ENCODE peak calls at places on chromosomes 11 and 22, in six cellular contexts. One of them, this sample, is unnamed.

GRCh38 chr11:46603704-46604308 is 10.0 kb upstream of the AMBRA1 start:
- DNase-seq in A549: no peak
- DNase-seq in fibroblast of the aortic adventitia: no peak
- DNase-seq in activated naive CD4-positive, alpha-beta T cell treated with Interleukin-2 at 50 U/mL for 16 hours: no peak
- DNase-seq in fibroblast of the conjunctiva: no peak
- DNase-seq in activated CD8-positive, alpha-beta T cell treated with anti-CD3 and anti-CD28 coated beads for 36 hours: no peak
- DNase-seq in this sample: no peak

GRCh38 chr11:12496181-12497025 is 119.0 kb downstream of the PARVA start:
- DNase-seq in activated naive CD4-positive, alpha-beta T cell treated with Interleukin-2 at 50 U/mL for 16 hours: no peak
- DNase-seq in A549: peak; percentile 33
- DNase-seq in activated CD8-positive, alpha-beta T cell treated with anti-CD3 and anti-CD28 coated beads for 36 hours: no peak
- DNase-seq in fibroblast of the conjunctiva: no peak
- DNase-seq in fibroblast of the aortic adventitia: no peak
- DNase-seq in this sample: no peak

GRCh38 chr11:104531075-104531474 is 367.1 kb upstream of the PDGFD start:
- DNase-seq in fibroblast of the aortic adventitia: no peak
- DNase-seq in fibroblast of the conjunctiva: no peak
- DNase-seq in A549: peak; percentile 8
- DNase-seq in activated naive CD4-positive, alpha-beta T cell treated with Interleukin-2 at 50 U/mL for 16 hours: no peak
- DNase-seq in activated CD8-positive, alpha-beta T cell treated with anti-CD3 and anti-CD28 coated beads for 36 hours: peak; percentile 6
- DNase-seq in this sample: no peak

GRCh38 chr11:125347261-125347585 is 148.8 kb downstream of the FEZ1 start:
- DNase-seq in fibroblast of the aortic adventitia: no peak
- DNase-seq in activated CD8-positive, alpha-beta T cell treated with anti-CD3 and anti-CD28 coated beads for 36 hours: no peak
- DNase-seq in activated naive CD4-positive, alpha-beta T cell treated with Interleukin-2 at 50 U/mL for 16 hours: no peak
- DNase-seq in fibroblast of the conjunctiva: no peak
- DNase-seq in A549: no peak
- DNase-seq in this sample: no peak

GRCh38 chr11:77109236-77110019 is 6.8 kb downstream of the OMP start:
- DNase-seq in activated CD8-positive, alpha-beta T cell treated with anti-CD3 and anti-CD28 coated beads for 36 hours: no peak
- DNase-seq in A549: no peak
- DNase-seq in fibroblast of the aortic adventitia: peak; percentile 56
- DNase-seq in fibroblast of the conjunctiva: no peak
- DNase-seq in activated naive CD4-positive, alpha-beta T cell treated with Interleukin-2 at 50 U/mL for 16 hours: no peak
- DNase-seq in this sample: no peak

GRCh38 chr11:122367809-122368231 is 251.8 kb upstream of the BLID start:
- DNase-seq in fibroblast of the conjunctiva: peak; percentile 61
- DNase-seq in A549: peak; percentile 36
- DNase-seq in activated CD8-positive, alpha-beta T cell treated with anti-CD3 and anti-CD28 coated beads for 36 hours: no peak
- DNase-seq in activated naive CD4-positive, alpha-beta T cell treated with Interleukin-2 at 50 U/mL for 16 hours: no peak
- DNase-seq in fibroblast of the aortic adventitia: peak; percentile 96
- DNase-seq in this sample: no peak

GRCh38 chr11:132874638-132875037 is 657.7 kb downstream of the OPCML start:
- DNase-seq in activated naive CD4-positive, alpha-beta T cell treated with Interleukin-2 at 50 U/mL for 16 hours: no peak
- DNase-seq in activated CD8-positive, alpha-beta T cell treated with anti-CD3 and anti-CD28 coated beads for 36 hours: no peak
- DNase-seq in A549: peak; percentile 2
- DNase-seq in fibroblast of the conjunctiva: no peak
- DNase-seq in fibroblast of the aortic adventitia: no peak
- DNase-seq in this sample: no peak

GRCh38 chr22:30000566-30000965 is 79.7 kb upstream of the HORMAD2 start:
- DNase-seq in activated CD8-positive, alpha-beta T cell treated with anti-CD3 and anti-CD28 coated beads for 36 hours: peak; percentile 32
- DNase-seq in A549: no peak
- DNase-seq in fibroblast of the conjunctiva: no peak
- DNase-seq in fibroblast of the aortic adventitia: peak; percentile 11
- DNase-seq in activated naive CD4-positive, alpha-beta T cell treated with Interleukin-2 at 50 U/mL for 16 hours: no peak
- DNase-seq in this sample: no peak

GRCh38 chr11:67408437-67409200 is 4.7 kb downstream of the TBC1D10C start:
- DNase-seq in fibroblast of the aortic adventitia: no peak
- DNase-seq in activated naive CD4-positive, alpha-beta T cell treated with Interleukin-2 at 50 U/mL for 16 hours: no peak
- DNase-seq in activated CD8-positive, alpha-beta T cell treated with anti-CD3 and anti-CD28 coated beads for 36 hours: peak; percentile 58
- DNase-seq in A549: no peak
- DNase-seq in fibroblast of the conjunctiva: no peak
- DNase-seq in this sample: no peak

GRCh38 chr11:78190871-78191538 is 2.3 kb downstream of the USP35 start:
- DNase-seq in fibroblast of the conjunctiva: no peak
- DNase-seq in A549: no peak
- DNase-seq in activated naive CD4-positive, alpha-beta T cell treated with Interleukin-2 at 50 U/mL for 16 hours: no peak
- DNase-seq in activated CD8-positive, alpha-beta T cell treated with anti-CD3 and anti-CD28 coated beads for 36 hours: no peak
- DNase-seq in fibroblast of the aortic adventitia: no peak
- DNase-seq in this sample: no peak

GRCh38 chr11:71421392-71421950 is 26.7 kb downstream of the DHCR7 start:
- DNase-seq in fibroblast of the conjunctiva: no peak
- DNase-seq in fibroblast of the aortic adventitia: no peak
- DNase-seq in A549: no peak
- DNase-seq in activated naive CD4-positive, alpha-beta T cell treated with Interleukin-2 at 50 U/mL for 16 hours: no peak
- DNase-seq in activated CD8-positive, alpha-beta T cell treated with anti-CD3 and anti-CD28 coated beads for 36 hours: no peak
- DNase-seq in this sample: no peak

GRCh38 chr11:95584180-95584579 is 205.4 kb downstream of the FAM76B start:
- DNase-seq in fibroblast of the aortic adventitia: peak; percentile 60
- DNase-seq in activated CD8-positive, alpha-beta T cell treated with anti-CD3 and anti-CD28 coated beads for 36 hours: no peak
- DNase-seq in A549: no peak
- DNase-seq in fibroblast of the conjunctiva: peak; percentile 23
- DNase-seq in activated naive CD4-positive, alpha-beta T cell treated with Interleukin-2 at 50 U/mL for 16 hours: no peak
- DNase-seq in this sample: no peak

GRCh38 chr11:68328374-68329091 is 16.1 kb downstream of the LRP5 start:
- DNase-seq in fibroblast of the aortic adventitia: no peak
- DNase-seq in A549: no peak
- DNase-seq in activated CD8-positive, alpha-beta T cell treated with anti-CD3 and anti-CD28 coated beads for 36 hours: peak; percentile 62
- DNase-seq in activated naive CD4-positive, alpha-beta T cell treated with Interleukin-2 at 50 U/mL for 16 hours: peak; percentile 9
- DNase-seq in fibroblast of the conjunctiva: no peak
- DNase-seq in this sample: no peak

GRCh38 chr22:21631025-21631424 is 1.2 kb upstream of the YDJC start:
- DNase-seq in fibroblast of the conjunctiva: no peak
- DNase-seq in activated naive CD4-positive, alpha-beta T cell treated with Interleukin-2 at 50 U/mL for 16 hours: no peak
- DNase-seq in A549: no peak
- DNase-seq in activated CD8-positive, alpha-beta T cell treated with anti-CD3 and anti-CD28 coated beads for 36 hours: no peak
- DNase-seq in fibroblast of the aortic adventitia: no peak
- DNase-seq in this sample: no peak

GRCh38 chr11:80155412-80156017 is 714.7 kb upstream of the TENM4 start:
- DNase-seq in A549: peak; percentile 22
- DNase-seq in activated CD8-positive, alpha-beta T cell treated with anti-CD3 and anti-CD28 coated beads for 36 hours: no peak
- DNase-seq in fibroblast of the aortic adventitia: peak; percentile 40
- DNase-seq in activated naive CD4-positive, alpha-beta T cell treated with Interleukin-2 at 50 U/mL for 16 hours: no peak
- DNase-seq in fibroblast of the conjunctiva: no peak
- DNase-seq in this sample: peak; percentile 44

GRCh38 chr22:38346506-38346905 is 29.3 kb upstream of the CSNK1E start:
- DNase-seq in A549: no peak
- DNase-seq in activated naive CD4-positive, alpha-beta T cell treated with Interleukin-2 at 50 U/mL for 16 hours: no peak
- DNase-seq in activated CD8-positive, alpha-beta T cell treated with anti-CD3 and anti-CD28 coated beads for 36 hours: no peak
- DNase-seq in fibroblast of the conjunctiva: no peak
- DNase-seq in fibroblast of the aortic adventitia: no peak
- DNase-seq in this sample: no peak

GRCh38 chr11:100739636-100740035 is 52.5 kb downstream of the ARHGAP42 start:
- DNase-seq in activated naive CD4-positive, alpha-beta T cell treated with Interleukin-2 at 50 U/mL for 16 hours: no peak
- DNase-seq in A549: peak; percentile 72
- DNase-seq in fibroblast of the aortic adventitia: peak; percentile 73
- DNase-seq in fibroblast of the conjunctiva: peak; percentile 18
- DNase-seq in activated CD8-positive, alpha-beta T cell treated with anti-CD3 and anti-CD28 coated beads for 36 hours: no peak
- DNase-seq in this sample: no peak

GRCh38 chr22:17779286-17780115 is 5.2 kb upstream of the BID start:
- DNase-seq in fibroblast of the aortic adventitia: no peak
- DNase-seq in fibroblast of the conjunctiva: no peak
- DNase-seq in A549: no peak
- DNase-seq in activated CD8-positive, alpha-beta T cell treated with anti-CD3 and anti-CD28 coated beads for 36 hours: peak; percentile 66
- DNase-seq in activated naive CD4-positive, alpha-beta T cell treated with Interleukin-2 at 50 U/mL for 16 hours: no peak
- DNase-seq in this sample: peak; percentile 34

GRCh38 chr11:13324141-13324540 is 46.6 kb downstream of the BMAL1 start:
- DNase-seq in fibroblast of the conjunctiva: no peak
- DNase-seq in activated CD8-positive, alpha-beta T cell treated with anti-CD3 and anti-CD28 coated beads for 36 hours: no peak
- DNase-seq in activated naive CD4-positive, alpha-beta T cell treated with Interleukin-2 at 50 U/mL for 16 hours: no peak
- DNase-seq in A549: no peak
- DNase-seq in fibroblast of the aortic adventitia: no peak
- DNase-seq in this sample: no peak

GRCh38 chr22:33038131-33038772 is 19.9 kb downstream of the SYN3 start:
- DNase-seq in fibroblast of the aortic adventitia: no peak
- DNase-seq in activated naive CD4-positive, alpha-beta T cell treated with Interleukin-2 at 50 U/mL for 16 hours: no peak
- DNase-seq in A549: no peak
- DNase-seq in activated CD8-positive, alpha-beta T cell treated with anti-CD3 and anti-CD28 coated beads for 36 hours: no peak
- DNase-seq in fibroblast of the conjunctiva: no peak
- DNase-seq in this sample: no peak

GRCh38 chr11:73019448-73019847 is 122.7 kb downstream of the FCHSD2 start:
- DNase-seq in fibroblast of the aortic adventitia: no peak
- DNase-seq in activated CD8-positive, alpha-beta T cell treated with anti-CD3 and anti-CD28 coated beads for 36 hours: no peak
- DNase-seq in A549: no peak
- DNase-seq in fibroblast of the conjunctiva: no peak
- DNase-seq in activated naive CD4-positive, alpha-beta T cell treated with Interleukin-2 at 50 U/mL for 16 hours: no peak
- DNase-seq in this sample: no peak

GRCh38 chr22:46593211-46593676 is 26.9 kb upstream of the GRAMD4 start:
- DNase-seq in fibroblast of the conjunctiva: no peak
- DNase-seq in fibroblast of the aortic adventitia: no peak
- DNase-seq in activated naive CD4-positive, alpha-beta T cell treated with Interleukin-2 at 50 U/mL for 16 hours: no peak
- DNase-seq in activated CD8-positive, alpha-beta T cell treated with anti-CD3 and anti-CD28 coated beads for 36 hours: peak; percentile 65
- DNase-seq in A549: no peak
- DNase-seq in this sample: no peak

GRCh38 chr11:83127309-83127636 is 29.7 kb upstream of the PCF11 start:
- DNase-seq in fibroblast of the aortic adventitia: no peak
- DNase-seq in A549: no peak
- DNase-seq in fibroblast of the conjunctiva: no peak
- DNase-seq in activated naive CD4-positive, alpha-beta T cell treated with Interleukin-2 at 50 U/mL for 16 hours: no peak
- DNase-seq in activated CD8-positive, alpha-beta T cell treated with anti-CD3 and anti-CD28 coated beads for 36 hours: no peak
- DNase-seq in this sample: no peak

GRCh38 chr11:30635401-30635989 is 49.3 kb upstream of the MPPED2 start:
- DNase-seq in activated CD8-positive, alpha-beta T cell treated with anti-CD3 and anti-CD28 coated beads for 36 hours: no peak
- DNase-seq in A549: no peak
- DNase-seq in activated naive CD4-positive, alpha-beta T cell treated with Interleukin-2 at 50 U/mL for 16 hours: no peak
- DNase-seq in fibroblast of the conjunctiva: no peak
- DNase-seq in fibroblast of the aortic adventitia: no peak
- DNase-seq in this sample: no peak

GRCh38 chr11:96323643-96323985 is 19.4 kb downstream of the MAML2 start:
- DNase-seq in activated CD8-positive, alpha-beta T cell treated with anti-CD3 and anti-CD28 coated beads for 36 hours: no peak
- DNase-seq in activated naive CD4-positive, alpha-beta T cell treated with Interleukin-2 at 50 U/mL for 16 hours: no peak
- DNase-seq in A549: no peak
- DNase-seq in fibroblast of the aortic adventitia: no peak
- DNase-seq in fibroblast of the conjunctiva: no peak
- DNase-seq in this sample: no peak

GRCh38 chr22:16609548-16610261 is 17.1 kb upstream of the CCT8L2 start:
- DNase-seq in activated CD8-positive, alpha-beta T cell treated with anti-CD3 and anti-CD28 coated beads for 36 hours: peak; percentile 2
- DNase-seq in fibroblast of the conjunctiva: no peak
- DNase-seq in A549: no peak
- DNase-seq in activated naive CD4-positive, alpha-beta T cell treated with Interleukin-2 at 50 U/mL for 16 hours: no peak
- DNase-seq in fibroblast of the aortic adventitia: no peak
- DNase-seq in this sample: no peak

GRCh38 chr11:32402836-32403235 is 32.5 kb downstream of the WT1 start:
- DNase-seq in activated CD8-positive, alpha-beta T cell treated with anti-CD3 and anti-CD28 coated beads for 36 hours: no peak
- DNase-seq in A549: no peak
- DNase-seq in fibroblast of the aortic adventitia: no peak
- DNase-seq in fibroblast of the conjunctiva: no peak
- DNase-seq in activated naive CD4-positive, alpha-beta T cell treated with Interleukin-2 at 50 U/mL for 16 hours: no peak
- DNase-seq in this sample: peak; percentile 38

GRCh38 chr22:45296628-45297297 is 12.0 kb downstream of the UPK3A start:
- DNase-seq in fibroblast of the aortic adventitia: no peak
- DNase-seq in activated CD8-positive, alpha-beta T cell treated with anti-CD3 and anti-CD28 coated beads for 36 hours: peak; percentile 46
- DNase-seq in activated naive CD4-positive, alpha-beta T cell treated with Interleukin-2 at 50 U/mL for 16 hours: peak; percentile 23
- DNase-seq in A549: no peak
- DNase-seq in fibroblast of the conjunctiva: no peak
- DNase-seq in this sample: no peak

GRCh38 chr11:18209058-18209457 is 27.5 kb downstream of the SAA4 start:
- DNase-seq in fibroblast of the conjunctiva: no peak
- DNase-seq in fibroblast of the aortic adventitia: no peak
- DNase-seq in activated CD8-positive, alpha-beta T cell treated with anti-CD3 and anti-CD28 coated beads for 36 hours: no peak
- DNase-seq in activated naive CD4-positive, alpha-beta T cell treated with Interleukin-2 at 50 U/mL for 16 hours: no peak
- DNase-seq in A549: no peak
- DNase-seq in this sample: no peak

GRCh38 chr11:72141066-72141465 is 5.5 kb downstream of the FOLR3 start:
- DNase-seq in activated naive CD4-positive, alpha-beta T cell treated with Interleukin-2 at 50 U/mL for 16 hours: peak; percentile 37
- DNase-seq in A549: peak; percentile 31
- DNase-seq in fibroblast of the aortic adventitia: peak; percentile 86
- DNase-seq in fibroblast of the conjunctiva: peak; percentile 20
- DNase-seq in activated CD8-positive, alpha-beta T cell treated with anti-CD3 and anti-CD28 coated beads for 36 hours: peak; percentile 45
- DNase-seq in this sample: no peak

GRCh38 chr11:64654958-64655541 is 64.0 kb downstream of the SLC22A12 start:
- DNase-seq in A549: no peak
- DNase-seq in activated CD8-positive, alpha-beta T cell treated with anti-CD3 and anti-CD28 coated beads for 36 hours: no peak
- DNase-seq in activated naive CD4-positive, alpha-beta T cell treated with Interleukin-2 at 50 U/mL for 16 hours: no peak
- DNase-seq in fibroblast of the conjunctiva: no peak
- DNase-seq in fibroblast of the aortic adventitia: no peak
- DNase-seq in this sample: no peak

GRCh38 chr11:116731097-116731761 is 41.6 kb downstream of the BUD13 start:
- DNase-seq in fibroblast of the conjunctiva: peak; percentile 9
- DNase-seq in activated naive CD4-positive, alpha-beta T cell treated with Interleukin-2 at 50 U/mL for 16 hours: no peak
- DNase-seq in activated CD8-positive, alpha-beta T cell treated with anti-CD3 and anti-CD28 coated beads for 36 hours: no peak
- DNase-seq in fibroblast of the aortic adventitia: peak; percentile 28
- DNase-seq in A549: no peak
- DNase-seq in this sample: peak; percentile 32

GRCh38 chr11:38814670-38815069 is 2216.6 kb upstream of the RAG2 start:
- DNase-seq in fibroblast of the aortic adventitia: no peak
- DNase-seq in activated naive CD4-positive, alpha-beta T cell treated with Interleukin-2 at 50 U/mL for 16 hours: no peak
- DNase-seq in fibroblast of the conjunctiva: no peak
- DNase-seq in activated CD8-positive, alpha-beta T cell treated with anti-CD3 and anti-CD28 coated beads for 36 hours: no peak
- DNase-seq in A549: no peak
- DNase-seq in this sample: no peak

GRCh38 chr22:38338772-38339379 is 21.6 kb upstream of the CSNK1E start:
- DNase-seq in activated naive CD4-positive, alpha-beta T cell treated with Interleukin-2 at 50 U/mL for 16 hours: no peak
- DNase-seq in activated CD8-positive, alpha-beta T cell treated with anti-CD3 and anti-CD28 coated beads for 36 hours: no peak
- DNase-seq in A549: no peak
- DNase-seq in fibroblast of the aortic adventitia: no peak
- DNase-seq in fibroblast of the conjunctiva: no peak
- DNase-seq in this sample: no peak

GRCh38 chr11:61697093-61697492 is 16.9 kb downstream of the DAGLA start:
- DNase-seq in fibroblast of the aortic adventitia: no peak
- DNase-seq in activated CD8-positive, alpha-beta T cell treated with anti-CD3 and anti-CD28 coated beads for 36 hours: no peak
- DNase-seq in A549: peak; percentile 57
- DNase-seq in activated naive CD4-positive, alpha-beta T cell treated with Interleukin-2 at 50 U/mL for 16 hours: no peak
- DNase-seq in fibroblast of the conjunctiva: no peak
- DNase-seq in this sample: no peak